ENCODE peak calls at places on chromosomes 13 and 19, in ten cellular contexts. R is DMS153; O is NCI-H1092 treated with DMSO at 0.1 percent for 48 hours; S is breast epithelium; E is AG10803; W is stimulated activated CD4-positive, alpha-beta T cell treated with anti-CD3 and anti-CD28 coated beads, Interleukin-1b, Interleukin-23, amount 100 ng/mL, for 1 hour; T is pons; J is lung; H is left cardiac atrium; Z is HCEC 1CT. L is an unnamed sample.

GRCh38 chr13:53821632-53822031 is 793.0 kb downstream of the OLFM4 start:
- DNase-seq in R (no peak), O (no peak), S (no peak), E (no peak), W (no peak), T (peak; percentile 11), J (no peak), H (no peak), Z (no peak), L (peak; percentile 18)

GRCh38 chr19:29940971-29941585 is 961 bp upstream of the URI1 start:
- DNase-seq in R (no peak), O (no peak), S (no peak), E (no peak), W (no peak), T (no peak), J (no peak), H (no peak), Z (no peak), L (no peak)

GRCh38 chr13:23570099-23570926 is at the start of gene TNFRSF19:
- DNase-seq in R (peak; percentile 15), O (peak; percentile 21), S (no peak), E (peak; percentile 88), W (no peak), T (peak; percentile 43), J (no peak), H (peak; percentile 71), Z (peak; percentile 23), L (no peak)

GRCh38 chr19:58392945-58393724 is 2.3 kb upstream of the RNF225 start:
- DNase-seq in R (no peak), O (no peak), S (no peak), E (no peak), W (no peak), T (no peak), J (no peak), H (no peak), Z (no peak), L (no peak)

GRCh38 chr19:5805465-5806132 is 732 bp downstream of the NRTN start:
- DNase-seq in R (peak; percentile 55), O (peak; percentile 62), S (peak; percentile 73), E (peak; percentile 24), W (no peak), T (no peak), J (peak; percentile 68), H (peak; percentile 77), Z (no peak), L (no peak)

GRCh38 chr19:34136127-34136526 is 36.2 kb upstream of the LSM14A start:
- DNase-seq in R (no peak), O (no peak), S (no peak), E (no peak), W (no peak), T (no peak), J (no peak), H (no peak), Z (no peak), L (no peak)

GRCh38 chr13:91312324-91312723 is 35.2 kb upstream of the MIR17HG start:
- DNase-seq in R (no peak), O (no peak), S (no peak), E (no peak), W (no peak), T (no peak), J (no peak), H (no peak), Z (no peak), L (no peak)

GRCh38 chr19:58227964-58228583 is 640 bp upstream of the ZNF544 start:
- DNase-seq in R (no peak), O (peak; percentile 45), S (no peak), E (no peak), W (no peak), T (no peak), J (no peak), H (no peak), Z (no peak), L (no peak)

GRCh38 chr13:110676511-110677204 is 29.3 kb downstream of the CARS2 start:
- DNase-seq in R (no peak), O (no peak), S (no peak), E (no peak), W (no peak), T (peak; percentile 18), J (no peak), H (no peak), Z (no peak), L (no peak)

GRCh38 chr19:58450836-58451357 is 525 bp upstream of the ZNF324B start:
- DNase-seq in R (peak; percentile 58), O (peak; percentile 51), S (no peak), E (no peak), W (no peak), T (no peak), J (no peak), H (no peak), Z (no peak), L (no peak)

GRCh38 chr19:13830761-13831481 is 35.7 kb downstream of the ZSWIM4 start:
- DNase-seq in R (no peak), O (no peak), S (no peak), E (peak; percentile 48), W (no peak), T (no peak), J (no peak), H (no peak), Z (no peak), L (no peak)

GRCh38 chr13:110312669-110313031 is 5.6 kb downstream of the COL4A2 start:
- DNase-seq in R (no peak), O (no peak), S (no peak), E (peak; percentile 90), W (no peak), T (no peak), J (no peak), H (no peak), Z (peak; percentile 87), L (no peak)

GRCh38 chr19:10408511-10409291 is 5.4 kb upstream of the CDC37 start:
- DNase-seq in R (no peak), O (no peak), S (no peak), E (no peak), W (no peak), T (peak; percentile 60), J (no peak), H (no peak), Z (no peak), L (peak; percentile 51)

GRCh38 chr19:10797078-10797477 is 38.9 kb downstream of the TMED1 start:
- DNase-seq in R (no peak), O (no peak), S (no peak), E (no peak), W (no peak), T (no peak), J (no peak), H (no peak), Z (no peak), L (no peak)

GRCh38 chr19:44848036-44848804 is 2.1 kb downstream of the NECTIN2 start:
- DNase-seq in R (peak; percentile 27), O (no peak), S (no peak), E (peak; percentile 51), W (no peak), T (peak; percentile 11), J (no peak), H (peak; percentile 56), Z (peak; percentile 22), L (no peak)

GRCh38 chr19:4811328-4812131 is 20.0 kb downstream of the TICAM1 start:
- DNase-seq in R (peak; percentile 26), O (peak; percentile 13), S (peak; percentile 89), E (peak; percentile 49), W (peak; percentile 92), T (no peak), J (peak; percentile 85), H (peak; percentile 85), Z (peak; percentile 56), L (no peak)

GRCh38 chr19:23203841-23204344 is 46.3 kb downstream of the ZNF724 start:
- DNase-seq in R (no peak), O (no peak), S (no peak), E (no peak), W (no peak), T (no peak), J (no peak), H (peak; percentile 57), Z (no peak), L (peak; percentile 4)

GRCh38 chr13:40130871-40131636 is 475.6 kb downstream of the COG6 start:
- DNase-seq in R (no peak), O (no peak), S (no peak), E (peak; percentile 9), W (no peak), T (no peak), J (no peak), H (no peak), Z (peak; percentile 41), L (no peak)

GRCh38 chr13:84959818-84960217 is 839.4 kb downstream of the SLITRK6 start:
- DNase-seq in R (no peak), O (no peak), S (no peak), E (no peak), W (no peak), T (no peak), J (no peak), H (no peak), Z (no peak), L (no peak)

GRCh38 chr13:102718746-102719145 is 23.9 kb upstream of the METTL21C start:
- DNase-seq in R (no peak), O (no peak), S (no peak), E (no peak), W (no peak), T (no peak), J (no peak), H (no peak), Z (no peak), L (no peak)

GRCh38 chr19:23402388-23402787 is 7.1 kb upstream of the ZNF91 start:
- DNase-seq in R (no peak), O (no peak), S (no peak), E (no peak), W (no peak), T (no peak), J (no peak), H (no peak), Z (no peak), L (no peak)

GRCh38 chr19:23925285-23925684 is 10.6 kb downstream of the ZNF726 start:
- DNase-seq in R (no peak), O (no peak), S (no peak), E (no peak), W (no peak), T (no peak), J (no peak), H (no peak), Z (no peak), L (no peak)

GRCh38 chr13:87089391-87089790 is 581.8 kb upstream of the SLITRK5 start:
- DNase-seq in R (no peak), O (no peak), S (no peak), E (peak; percentile 83), W (no peak), T (no peak), J (no peak), H (no peak), Z (peak; percentile 87), L (no peak)

GRCh38 chr13:30408319-30409101 is 13.8 kb upstream of the UBE2L5 start:
- DNase-seq in R (peak; percentile 90), O (peak; percentile 59), S (peak; percentile 96), E (peak; percentile 88), W (peak; percentile 85), T (peak; percentile 86), J (peak; percentile 95), H (peak; percentile 95), Z (peak; percentile 75), L (peak; percentile 89)

GRCh38 chr13:46684287-46685001 is 112.5 kb downstream of the ESD start:
- DNase-seq in R (no peak), O (no peak), S (no peak), E (no peak), W (no peak), T (no peak), J (no peak), H (no peak), Z (no peak), L (no peak)

GRCh38 chr13:73228546-73228945 is 169.7 kb downstream of the KLF5 start:
- DNase-seq in R (no peak), O (no peak), S (no peak), E (no peak), W (no peak), T (no peak), J (no peak), H (no peak), Z (peak; percentile 15), L (no peak)

GRCh38 chr19:49613374-49613773 is 22.4 kb downstream of the PRR12 start:
- DNase-seq in R (no peak), O (no peak), S (no peak), E (no peak), W (no peak), T (no peak), J (no peak), H (no peak), Z (peak; percentile 56), L (no peak)

GRCh38 chr13:78341032-78341431 is 262.3 kb downstream of the POU4F1 start:
- DNase-seq in R (no peak), O (no peak), S (no peak), E (no peak), W (no peak), T (no peak), J (no peak), H (no peak), Z (no peak), L (no peak)

L was measured in globus pallidus.